ENCODE peak calls at places on chromosome X, in four cellular contexts. J is lower lobe of right lung, F is uterus, L is A673. G is an unnamed sample.

GRCh38 chrX:143757887-143758286 is 37.3 kb upstream of the SPANXN2 start:
- DNase-seq in F (no peak), J (no peak), L (no peak), G (no peak)

GRCh38 chrX:101029665-101030064 is 22.2 kb downstream of the TRMT2B start:
- DNase-seq in L (no peak), F (no peak), J (no peak), G (no peak)

GRCh38 chrX:136861877-136862276 is 18.6 kb downstream of the RBMX start:
- DNase-seq in L (no peak), F (no peak), J (no peak), G (no peak)

GRCh38 chrX:130028196-130028595 is 45.8 kb downstream of the BCORL1 start:
- DNase-seq in J (peak; percentile 71), F (no peak), L (peak; percentile 25), G (peak; percentile 65)

GRCh38 chrX:138150709-138151108 is 560.8 kb downstream of the FGF13 start:
- DNase-seq in F (no peak), J (no peak), L (peak; percentile 29), G (no peak)

GRCh38 chrX:68832101-68832416 is 3.2 kb downstream of the EFNB1 start:
- DNase-seq in L (no peak), J (peak; percentile 58), F (peak; percentile 51), G (no peak)

GRCh38 chrX:40784516-40785151 is 49.3 kb upstream of the MED14 start:
- DNase-seq in J (no peak), L (no peak), F (no peak), G (no peak)

GRCh38 chrX:151734446-151734845 is at the start of gene CNGA2:
- DNase-seq in F (no peak), J (no peak), L (no peak), G (no peak)

GRCh38 chrX:21373001-21373400 is 1.2 kb upstream of the CNKSR2 start:
- DNase-seq in F (no peak), L (no peak), J (no peak), G (no peak)

GRCh38 chrX:115901241-115901640 is 269.3 kb upstream of the AGTR2 start:
- DNase-seq in J (no peak), F (no peak), L (no peak), G (no peak)

GRCh38 chrX:19343462-19344206 is at the start of gene PDHA1:
- DNase-seq in F (peak; percentile 92), J (peak; percentile 95), L (peak; percentile 94), G (peak; percentile 86)

GRCh38 chrX:117689956-117690355 is 426.7 kb downstream of the KLHL13 start:
- DNase-seq in F (no peak), L (no peak), J (no peak), G (no peak)

GRCh38 chrX:45710081-45710801 is 509.6 kb upstream of the DIPK2B start:
- DNase-seq in L (peak; percentile 39), J (no peak), F (no peak), G (no peak)

GRCh38 chrX:115134366-115134765 is 54.8 kb upstream of the RBMXL3 start:
- DNase-seq in F (no peak), L (no peak), J (no peak), G (no peak)

GRCh38 chrX:150934453-150934852 is 36.0 kb upstream of the CD99L2 start:
- DNase-seq in F (peak; percentile 17), J (no peak), L (no peak), G (no peak)

GRCh38 chrX:11530621-11531020 is 135.1 kb downstream of the ARHGAP6 start:
- DNase-seq in J (no peak), F (no peak), L (no peak), G (no peak)

GRCh38 chrX:75365243-75365975 is 91.5 kb downstream of the UPRT start:
- DNase-seq in J (no peak), F (no peak), L (no peak), G (no peak)

GRCh38 chrX:19225906-19226305 is 103.6 kb upstream of the ADGRG2 start:
- DNase-seq in L (peak; percentile 88), F (no peak), J (no peak), G (no peak)

GRCh38 chrX:104195489-104196084 is 29.3 kb downstream of the FAM199X start:
- DNase-seq in F (no peak), J (no peak), L (peak; percentile 28), G (no peak)

GRCh38 chrX:37834937-37835336 is 12.4 kb downstream of the DYNLT3 start:
- DNase-seq in J (no peak), F (no peak), L (no peak), G (no peak)

GRCh38 chrX:112698946-112699345 is 19.2 kb upstream of the LHFPL1 start:
- DNase-seq in L (no peak), J (no peak), F (no peak), G (no peak)

GRCh38 chrX:6968231-6968630 is 179.3 kb upstream of the STS start:
- DNase-seq in J (no peak), F (no peak), L (no peak), G (no peak)

GRCh38 chrX:105120460-105120859 is 100.0 kb downstream of the TEX13A start:
- DNase-seq in L (no peak), F (no peak), J (no peak), G (no peak)

GRCh38 chrX:110755611-110756010 is 40.0 kb downstream of the CHRDL1 start:
- DNase-seq in F (no peak), L (no peak), J (no peak), G (no peak)

GRCh38 chrX:112834016-112834855 is 6.4 kb downstream of the AMOT start:
- DNase-seq in F (no peak), L (peak; percentile 60), J (no peak), G (no peak)

GRCh38 chrX:1558761-1559468 is 21.9 kb upstream of the P2RY8 start:
- DNase-seq in L (no peak), F (no peak), J (no peak), G (no peak)

GRCh38 chrX:68307767-68308166 is 125.5 kb downstream of the OPHN1 start:
- DNase-seq in J (no peak), L (peak; percentile 36), F (no peak), G (no peak)

GRCh38 chrX:10939384-10939783 is 171.7 kb upstream of the HCCS start:
- DNase-seq in L (no peak), J (no peak), F (no peak), G (no peak)

GRCh38 chrX:99480728-99481127 is 929.3 kb downstream of the PCDH19 start:
- DNase-seq in F (no peak), J (no peak), L (no peak), G (no peak)

GRCh38 chrX:55490974-55491373 is 1.3 kb upstream of the USP51 start:
- DNase-seq in J (no peak), L (no peak), F (no peak), G (no peak)

GRCh38 chrX:55489315-55490009 is at the start of gene USP51:
- DNase-seq in L (no peak), F (peak; percentile 51), J (peak; percentile 59), G (peak; percentile 46)

GRCh38 chrX:55488268-55488558 is 1.4 kb downstream of the USP51 start:
- DNase-seq in F (no peak), L (no peak), J (no peak), G (no peak)

GRCh38 chrX:55488559-55489314 is 911 bp downstream of the USP51 start:
- DNase-seq in L (peak; percentile 56), J (peak; percentile 73), F (peak; percentile 73), G (peak; percentile 37)

DNA sequence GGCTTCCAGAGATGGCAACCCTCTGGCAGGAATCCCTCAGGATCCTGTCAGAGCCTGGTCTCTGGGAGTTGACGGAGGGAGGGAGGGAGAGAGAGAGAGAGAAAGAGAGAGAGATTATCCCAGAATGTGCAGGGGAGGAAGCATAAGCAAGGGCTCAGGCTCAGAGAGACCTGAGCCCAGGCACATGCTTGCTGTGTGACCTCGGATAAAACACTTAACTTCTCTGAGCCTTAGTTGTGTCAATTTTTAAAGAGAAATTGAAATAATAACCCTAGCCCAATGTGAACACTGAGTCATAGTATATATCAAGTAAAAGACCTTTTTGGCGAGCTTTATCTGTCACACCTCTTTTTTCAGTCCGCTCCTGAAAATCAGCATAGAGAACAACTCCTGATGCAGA is 473 bp upstream of the USP51 start:
- DNase-seq in F (no peak), J (no peak), L (no peak), G (no peak)
- H3K4me3 ChIP-seq in F (peak overlapping the region; percentile 53), J (peak overlapping the region; percentile 65), L (peak overlapping the region; percentile 61), G (peak overlapping the region; percentile 81)

GRCh38 chrX:64395568-64395929 is 297 bp upstream of the MTMR8 start:
- DNase-seq in L (no peak), F (no peak), J (no peak), G (no peak)
- H3K4me3 ChIP-seq in L (no peak overlapping the region), F (peak overlapping the region; percentile 64), J (peak overlapping the region; percentile 67), G (peak overlapping the region; percentile 68)

GRCh38 chrX:153690466-153690865 is 2.7 kb downstream of the SLC6A8 start:
- DNase-seq in F (no peak), L (no peak), J (no peak), G (no peak)
- H3K4me3 ChIP-seq in F (no peak overlapping the region), L (no peak overlapping the region), J (no peak overlapping the region), G (no peak overlapping the region)

GRCh38 chrX:47234583-47234982 is 1.8 kb downstream of the USP11 start:
- DNase-seq in F (no peak), L (no peak), J (no peak), G (no peak)
- H3K4me3 ChIP-seq in F (peak overlapping the region; percentile 69), L (peak overlapping the region; percentile 73), J (peak overlapping the region; percentile 60), G (peak overlapping the region; percentile 66)